ENCODE peak calls at places on chromosome 6, in nine cellular contexts. One of them, this sample, is unnamed.

GRCh38 chr6:136886110-136886509 is 36.0 kb upstream of the SLC35D3 start:
- DNase-seq in body of pancreas: no peak
- DNase-seq in tibial artery: no peak
- DNase-seq in HCT116: no peak
- DNase-seq in left ventricle myocardium inferior: no peak
- DNase-seq in A549: no peak
- DNase-seq in astrocyte of the spinal cord: no peak
- DNase-seq in AG04450: no peak
- DNase-seq in CD8-positive, alpha-beta T cell: no peak
- DNase-seq in this sample: no peak

GRCh38 chr6:129701721-129702455 is 8.1 kb downstream of the ARHGAP18 start:
- DNase-seq in tibial artery: no peak
- DNase-seq in astrocyte of the spinal cord: no peak
- DNase-seq in A549: no peak
- DNase-seq in HCT116: no peak
- DNase-seq in CD8-positive, alpha-beta T cell: no peak
- DNase-seq in body of pancreas: no peak
- DNase-seq in left ventricle myocardium inferior: no peak
- DNase-seq in AG04450: no peak
- DNase-seq in this sample: no peak

GRCh38 chr6:90421656-90422055 is 125.0 kb upstream of the BACH2 start:
- DNase-seq in astrocyte of the spinal cord: no peak
- DNase-seq in HCT116: no peak
- DNase-seq in A549: no peak
- DNase-seq in tibial artery: no peak
- DNase-seq in left ventricle myocardium inferior: no peak
- DNase-seq in AG04450: no peak
- DNase-seq in CD8-positive, alpha-beta T cell: no peak
- DNase-seq in body of pancreas: no peak
- DNase-seq in this sample: no peak

GRCh38 chr6:117233146-117233545 is 32.2 kb upstream of the VGLL2 start:
- DNase-seq in CD8-positive, alpha-beta T cell: no peak
- DNase-seq in HCT116: no peak
- DNase-seq in astrocyte of the spinal cord: peak; percentile 29
- DNase-seq in body of pancreas: no peak
- DNase-seq in left ventricle myocardium inferior: no peak
- DNase-seq in A549: no peak
- DNase-seq in tibial artery: no peak
- DNase-seq in AG04450: no peak
- DNase-seq in this sample: no peak

GRCh38 chr6:33008944-33009861 is at the start of gene HLA-DOA:
- DNase-seq in CD8-positive, alpha-beta T cell: peak; percentile 76
- DNase-seq in A549: peak; percentile 9
- DNase-seq in left ventricle myocardium inferior: no peak
- DNase-seq in AG04450: no peak
- DNase-seq in tibial artery: no peak
- DNase-seq in astrocyte of the spinal cord: peak; percentile 24
- DNase-seq in HCT116: peak; percentile 28
- DNase-seq in body of pancreas: no peak
- DNase-seq in this sample: no peak

GRCh38 chr6:3253597-3253961 is 5.2 kb upstream of the PSMG4 start:
- DNase-seq in A549: no peak
- DNase-seq in body of pancreas: no peak
- DNase-seq in CD8-positive, alpha-beta T cell: no peak
- DNase-seq in astrocyte of the spinal cord: no peak
- DNase-seq in HCT116: no peak
- DNase-seq in AG04450: no peak
- DNase-seq in left ventricle myocardium inferior: no peak
- DNase-seq in tibial artery: no peak
- DNase-seq in this sample: no peak

GRCh38 chr6:108675226-108676160 is 114.8 kb downstream of the FOXO3 start:
- DNase-seq in astrocyte of the spinal cord: no peak
- DNase-seq in tibial artery: no peak
- DNase-seq in HCT116: no peak
- DNase-seq in A549: no peak
- DNase-seq in CD8-positive, alpha-beta T cell: no peak
- DNase-seq in AG04450: no peak
- DNase-seq in left ventricle myocardium inferior: no peak
- DNase-seq in body of pancreas: no peak
- DNase-seq in this sample: no peak

GRCh38 chr6:76886900-76887299 is 576.4 kb downstream of the HTR1B start:
- DNase-seq in A549: no peak
- DNase-seq in body of pancreas: peak; percentile 36
- DNase-seq in CD8-positive, alpha-beta T cell: no peak
- DNase-seq in tibial artery: no peak
- DNase-seq in left ventricle myocardium inferior: no peak
- DNase-seq in HCT116: no peak
- DNase-seq in astrocyte of the spinal cord: no peak
- DNase-seq in AG04450: no peak
- DNase-seq in this sample: no peak

GRCh38 chr6:108423982-108424695 is 129.3 kb downstream of the AFG1L start:
- DNase-seq in astrocyte of the spinal cord: no peak
- DNase-seq in AG04450: no peak
- DNase-seq in A549: no peak
- DNase-seq in CD8-positive, alpha-beta T cell: no peak
- DNase-seq in body of pancreas: no peak
- DNase-seq in HCT116: no peak
- DNase-seq in tibial artery: no peak
- DNase-seq in left ventricle myocardium inferior: no peak
- DNase-seq in this sample: no peak

GRCh38 chr6:30883743-30884520 is at the start of gene DDR1:
- DNase-seq in astrocyte of the spinal cord: peak; percentile 45
- DNase-seq in left ventricle myocardium inferior: peak; percentile 81
- DNase-seq in AG04450: no peak
- DNase-seq in HCT116: no peak
- DNase-seq in body of pancreas: peak; percentile 82
- DNase-seq in CD8-positive, alpha-beta T cell: peak; percentile 68
- DNase-seq in A549: peak; percentile 49
- DNase-seq in tibial artery: peak; percentile 92
- DNase-seq in this sample: peak; percentile 38

GRCh38 chr6:10190042-10190441 is 224.8 kb downstream of the TFAP2A start:
- DNase-seq in HCT116: no peak
- DNase-seq in astrocyte of the spinal cord: no peak
- DNase-seq in left ventricle myocardium inferior: no peak
- DNase-seq in CD8-positive, alpha-beta T cell: no peak
- DNase-seq in tibial artery: no peak
- DNase-seq in A549: no peak
- DNase-seq in body of pancreas: no peak
- DNase-seq in AG04450: no peak
- DNase-seq in this sample: no peak

GRCh38 chr6:7463785-7464184 is 74.2 kb downstream of the RIOK1 start:
- DNase-seq in AG04450: no peak
- DNase-seq in body of pancreas: no peak
- DNase-seq in astrocyte of the spinal cord: no peak
- DNase-seq in HCT116: no peak
- DNase-seq in A549: peak; percentile 68
- DNase-seq in CD8-positive, alpha-beta T cell: no peak
- DNase-seq in tibial artery: no peak
- DNase-seq in left ventricle myocardium inferior: no peak
- DNase-seq in this sample: no peak

GRCh38 chr6:22068561-22069346 is 228.1 kb downstream of the PRL start:
- DNase-seq in tibial artery: no peak
- DNase-seq in left ventricle myocardium inferior: no peak
- DNase-seq in astrocyte of the spinal cord: no peak
- DNase-seq in A549: no peak
- DNase-seq in body of pancreas: no peak
- DNase-seq in AG04450: no peak
- DNase-seq in HCT116: no peak
- DNase-seq in CD8-positive, alpha-beta T cell: no peak
- DNase-seq in this sample: no peak

GRCh38 chr6:101761124-101761601 is 367.7 kb downstream of the GRIK2 start:
- DNase-seq in left ventricle myocardium inferior: no peak
- DNase-seq in A549: peak; percentile 1
- DNase-seq in CD8-positive, alpha-beta T cell: no peak
- DNase-seq in HCT116: no peak
- DNase-seq in AG04450: peak; percentile 15
- DNase-seq in tibial artery: no peak
- DNase-seq in astrocyte of the spinal cord: no peak
- DNase-seq in body of pancreas: no peak
- DNase-seq in this sample: no peak

GRCh38 chr6:31579119-31579505 is 3.1 kb downstream of the LTB start:
- DNase-seq in A549: no peak
- DNase-seq in tibial artery: no peak
- DNase-seq in CD8-positive, alpha-beta T cell: no peak
- DNase-seq in HCT116: no peak
- DNase-seq in AG04450: no peak
- DNase-seq in body of pancreas: no peak
- DNase-seq in astrocyte of the spinal cord: no peak
- DNase-seq in left ventricle myocardium inferior: no peak
- DNase-seq in this sample: no peak

GRCh38 chr6:91088515-91088914 is 501.6 kb upstream of the MAP3K7 start:
- DNase-seq in left ventricle myocardium inferior: no peak
- DNase-seq in body of pancreas: no peak
- DNase-seq in astrocyte of the spinal cord: no peak
- DNase-seq in HCT116: no peak
- DNase-seq in CD8-positive, alpha-beta T cell: no peak
- DNase-seq in tibial artery: no peak
- DNase-seq in A549: no peak
- DNase-seq in AG04450: no peak
- DNase-seq in this sample: no peak

GRCh38 chr6:138590796-138591709 is 91.8 kb upstream of the NHSL1 start:
- DNase-seq in tibial artery: no peak
- DNase-seq in AG04450: peak; percentile 50
- DNase-seq in astrocyte of the spinal cord: peak; percentile 80
- DNase-seq in CD8-positive, alpha-beta T cell: no peak
- DNase-seq in HCT116: peak; percentile 64
- DNase-seq in A549: peak; percentile 62
- DNase-seq in body of pancreas: peak; percentile 78
- DNase-seq in left ventricle myocardium inferior: no peak
- DNase-seq in this sample: no peak

GRCh38 chr6:115896538-115897129 is 164.1 kb downstream of the FRK start:
- DNase-seq in body of pancreas: no peak
- DNase-seq in AG04450: no peak
- DNase-seq in CD8-positive, alpha-beta T cell: no peak
- DNase-seq in tibial artery: no peak
- DNase-seq in left ventricle myocardium inferior: no peak
- DNase-seq in astrocyte of the spinal cord: peak; percentile 68
- DNase-seq in A549: peak; percentile 13
- DNase-seq in HCT116: peak; percentile 34
- DNase-seq in this sample: no peak

GRCh38 chr6:114024746-114025145 is 53.8 kb upstream of the HDAC2 start:
- DNase-seq in left ventricle myocardium inferior: no peak
- DNase-seq in A549: no peak
- DNase-seq in CD8-positive, alpha-beta T cell: no peak
- DNase-seq in HCT116: no peak
- DNase-seq in AG04450: no peak
- DNase-seq in astrocyte of the spinal cord: no peak
- DNase-seq in tibial artery: no peak
- DNase-seq in body of pancreas: no peak
- DNase-seq in this sample: no peak

GRCh38 chr6:155106456-155107107 is 111.5 kb downstream of the TIAM2 start:
- DNase-seq in AG04450: no peak
- DNase-seq in HCT116: no peak
- DNase-seq in A549: no peak
- DNase-seq in body of pancreas: no peak
- DNase-seq in CD8-positive, alpha-beta T cell: no peak
- DNase-seq in tibial artery: no peak
- DNase-seq in astrocyte of the spinal cord: no peak
- DNase-seq in left ventricle myocardium inferior: no peak
- DNase-seq in this sample: no peak

DNA sequence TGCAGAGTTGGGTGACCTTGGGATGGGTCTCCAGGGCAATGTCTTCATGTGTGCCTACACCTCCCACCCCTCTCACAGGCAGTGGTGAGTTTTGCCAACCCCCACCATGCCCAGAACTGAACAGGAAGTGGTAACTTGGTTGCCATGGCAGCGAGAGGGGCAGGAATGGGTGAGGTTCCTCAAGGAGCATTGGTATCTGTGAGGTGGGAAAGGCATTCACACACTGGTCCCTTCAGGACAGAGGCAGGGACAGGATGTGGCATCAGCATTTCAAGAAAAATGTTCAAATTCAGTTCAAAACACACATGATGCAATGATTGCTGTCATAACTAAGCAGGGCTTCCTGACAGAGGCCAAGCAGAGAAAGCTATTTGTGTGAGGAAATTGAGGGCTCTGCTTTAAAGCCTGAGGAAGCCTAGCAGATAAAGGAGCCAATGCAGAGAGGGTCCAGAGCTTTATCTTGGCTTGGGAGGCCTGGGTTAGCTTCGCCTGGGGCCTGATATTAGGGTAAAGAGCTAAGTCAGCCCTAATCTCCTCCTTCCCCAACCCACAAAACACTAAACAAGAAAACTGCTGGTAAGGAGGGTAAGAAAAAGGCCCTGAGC is 551 bp downstream of the TREML2 start:
- DNase-seq in CD8-positive, alpha-beta T cell: peak; percentile 78
- DNase-seq in A549: no peak
- DNase-seq in tibial artery: no peak
- DNase-seq in AG04450: no peak
- DNase-seq in left ventricle myocardium inferior: no peak
- DNase-seq in astrocyte of the spinal cord: no peak
- DNase-seq in HCT116: no peak
- DNase-seq in body of pancreas: no peak
- DNase-seq in this sample: peak; percentile 12
- H3K4me3 ChIP-seq in CD8-positive, alpha-beta T cell: peak overlapping the region; percentile 24
- H3K4me3 ChIP-seq in A549: no peak overlapping the region
- H3K4me3 ChIP-seq in tibial artery: no peak overlapping the region
- H3K4me3 ChIP-seq in AG04450: no peak overlapping the region
- H3K4me3 ChIP-seq in left ventricle myocardium inferior: no peak overlapping the region
- H3K4me3 ChIP-seq in astrocyte of the spinal cord: no peak overlapping the region
- H3K4me3 ChIP-seq in HCT116: no peak overlapping the region
- H3K4me3 ChIP-seq in body of pancreas: no peak overlapping the region
- H3K4me3 ChIP-seq in this sample: peak overlapping the region; percentile 35

GRCh38 chr6:16473908-16474791 is 235.8 kb downstream of the GMPR start:
- DNase-seq in CD8-positive, alpha-beta T cell: no peak
- DNase-seq in A549: no peak
- DNase-seq in HCT116: no peak
- DNase-seq in body of pancreas: no peak
- DNase-seq in astrocyte of the spinal cord: no peak
- DNase-seq in tibial artery: no peak
- DNase-seq in AG04450: no peak
- DNase-seq in left ventricle myocardium inferior: no peak
- DNase-seq in this sample: no peak
- H3K4me3 ChIP-seq in CD8-positive, alpha-beta T cell: no peak overlapping the region
- H3K4me3 ChIP-seq in A549: no peak overlapping the region
- H3K4me3 ChIP-seq in HCT116: no peak overlapping the region
- H3K4me3 ChIP-seq in body of pancreas: no peak overlapping the region
- H3K4me3 ChIP-seq in astrocyte of the spinal cord: no peak overlapping the region
- H3K4me3 ChIP-seq in tibial artery: no peak overlapping the region
- H3K4me3 ChIP-seq in AG04450: no peak overlapping the region
- H3K4me3 ChIP-seq in left ventricle myocardium inferior: no peak overlapping the region
- H3K4me3 ChIP-seq in this sample: no peak overlapping the region

DNA sequence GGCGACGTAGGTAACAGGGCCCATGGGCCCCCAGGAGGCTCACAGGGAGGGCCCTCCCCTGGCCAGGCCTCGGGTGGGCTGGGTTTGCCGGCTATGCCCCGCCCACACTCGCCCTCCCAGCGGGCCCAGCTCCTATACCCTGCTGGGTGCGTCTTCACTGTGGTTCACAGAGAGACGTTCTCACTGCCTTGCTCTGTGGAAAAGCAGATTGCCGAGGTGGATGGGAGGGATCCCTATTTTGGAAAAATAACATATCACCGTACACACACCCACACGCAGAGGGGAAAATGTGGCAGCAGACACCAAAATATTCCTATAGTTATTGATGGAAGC is 49.6 kb downstream of the TMEM242 start:
- DNase-seq in body of pancreas: peak; percentile 24
- DNase-seq in A549: peak; percentile 34
- DNase-seq in left ventricle myocardium inferior: peak; percentile 39
- DNase-seq in AG04450: no peak
- DNase-seq in astrocyte of the spinal cord: peak; percentile 13
- DNase-seq in HCT116: peak; percentile 31
- DNase-seq in tibial artery: no peak
- DNase-seq in CD8-positive, alpha-beta T cell: peak; percentile 84
- DNase-seq in this sample: peak; percentile 63
- H3K4me3 ChIP-seq in body of pancreas: no peak overlapping the region
- H3K4me3 ChIP-seq in A549: peak overlapping the region; percentile 57
- H3K4me3 ChIP-seq in left ventricle myocardium inferior: peak overlapping the region; percentile 80
- H3K4me3 ChIP-seq in AG04450: no peak overlapping the region
- H3K4me3 ChIP-seq in astrocyte of the spinal cord: peak overlapping the region; percentile 64
- H3K4me3 ChIP-seq in HCT116: peak overlapping the region; percentile 67
- H3K4me3 ChIP-seq in tibial artery: peak overlapping the region; percentile 67
- H3K4me3 ChIP-seq in CD8-positive, alpha-beta T cell: peak overlapping the region; percentile 81
- H3K4me3 ChIP-seq in this sample: peak overlapping the region; percentile 70

GRCh38 chr6:45971287-45971686 is 44.4 kb downstream of the CLIC5 start:
- DNase-seq in body of pancreas: no peak
- DNase-seq in A549: no peak
- DNase-seq in HCT116: no peak
- DNase-seq in CD8-positive, alpha-beta T cell: no peak
- DNase-seq in AG04450: no peak
- DNase-seq in tibial artery: no peak
- DNase-seq in astrocyte of the spinal cord: no peak
- DNase-seq in left ventricle myocardium inferior: no peak
- DNase-seq in this sample: no peak
- H3K4me3 ChIP-seq in body of pancreas: no peak overlapping the region
- H3K4me3 ChIP-seq in A549: no peak overlapping the region
- H3K4me3 ChIP-seq in HCT116: no peak overlapping the region
- H3K4me3 ChIP-seq in CD8-positive, alpha-beta T cell: no peak overlapping the region
- H3K4me3 ChIP-seq in AG04450: no peak overlapping the region
- H3K4me3 ChIP-seq in tibial artery: no peak overlapping the region
- H3K4me3 ChIP-seq in astrocyte of the spinal cord: no peak overlapping the region
- H3K4me3 ChIP-seq in left ventricle myocardium inferior: peak overlapping the region; percentile 15
- H3K4me3 ChIP-seq in this sample: no peak overlapping the region

This sample was measured in effector memory CD4-positive, alpha-beta T cell.